ENCODE peak calls at places on chromosomes 5 and 9, in eight cellular contexts. One of them, this sample, is unnamed.

GRCh38 chr5:318341-318897 is 3.1 kb upstream of the AHRR start:
- DNase-seq in foreskin fibroblast: peak; percentile 39
- DNase-seq in progenitor cell of endocrine pancreas: no peak
- DNase-seq in GM06990: no peak
- DNase-seq in uterus: no peak
- DNase-seq in testis: peak; percentile 11
- DNase-seq in adrenal gland: no peak
- DNase-seq in left ventricle myocardium inferior: no peak
- DNase-seq in this sample: no peak

GRCh38 chr5:24804221-24804681 is 159.5 kb upstream of the CDH10 start:
- DNase-seq in left ventricle myocardium inferior: no peak
- DNase-seq in progenitor cell of endocrine pancreas: no peak
- DNase-seq in testis: no peak
- DNase-seq in adrenal gland: no peak
- DNase-seq in uterus: no peak
- DNase-seq in foreskin fibroblast: no peak
- DNase-seq in GM06990: no peak
- DNase-seq in this sample: no peak

GRCh38 chr5:154461531-154461930 is 15.7 kb downstream of the SAP30L start:
- DNase-seq in GM06990: no peak
- DNase-seq in testis: no peak
- DNase-seq in uterus: no peak
- DNase-seq in progenitor cell of endocrine pancreas: no peak
- DNase-seq in left ventricle myocardium inferior: no peak
- DNase-seq in foreskin fibroblast: no peak
- DNase-seq in adrenal gland: no peak
- DNase-seq in this sample: no peak

GRCh38 chr5:59756373-59757035 is 137.0 kb downstream of the PDE4D start:
- DNase-seq in testis: no peak
- DNase-seq in progenitor cell of endocrine pancreas: no peak
- DNase-seq in GM06990: no peak
- DNase-seq in uterus: no peak
- DNase-seq in left ventricle myocardium inferior: no peak
- DNase-seq in foreskin fibroblast: no peak
- DNase-seq in adrenal gland: no peak
- DNase-seq in this sample: no peak

GRCh38 chr5:174272671-174273070 is 227.2 kb downstream of the NSG2 start:
- DNase-seq in uterus: no peak
- DNase-seq in testis: no peak
- DNase-seq in foreskin fibroblast: no peak
- DNase-seq in progenitor cell of endocrine pancreas: no peak
- DNase-seq in adrenal gland: no peak
- DNase-seq in GM06990: no peak
- DNase-seq in left ventricle myocardium inferior: no peak
- DNase-seq in this sample: no peak

GRCh38 chr9:104795082-104795481 is 31.2 kb downstream of the NIPSNAP3B start:
- DNase-seq in left ventricle myocardium inferior: no peak
- DNase-seq in GM06990: no peak
- DNase-seq in progenitor cell of endocrine pancreas: no peak
- DNase-seq in foreskin fibroblast: no peak
- DNase-seq in uterus: no peak
- DNase-seq in testis: no peak
- DNase-seq in adrenal gland: no peak
- DNase-seq in this sample: no peak

GRCh38 chr9:86359480-86359879 is 5.3 kb upstream of the TUT7 start:
- DNase-seq in uterus: no peak
- DNase-seq in left ventricle myocardium inferior: no peak
- DNase-seq in adrenal gland: no peak
- DNase-seq in foreskin fibroblast: no peak
- DNase-seq in GM06990: no peak
- DNase-seq in testis: no peak
- DNase-seq in progenitor cell of endocrine pancreas: no peak
- DNase-seq in this sample: no peak

GRCh38 chr9:129568560-129569505 is 52.1 kb downstream of the C9orf50 start:
- DNase-seq in foreskin fibroblast: no peak
- DNase-seq in progenitor cell of endocrine pancreas: peak; percentile 86
- DNase-seq in GM06990: no peak
- DNase-seq in adrenal gland: peak; percentile 65
- DNase-seq in uterus: peak; percentile 77
- DNase-seq in left ventricle myocardium inferior: peak; percentile 55
- DNase-seq in testis: peak; percentile 49
- DNase-seq in this sample: peak; percentile 64

GRCh38 chr9:14887149-14887548 is 23.1 kb downstream of the FREM1 start:
- DNase-seq in uterus: no peak
- DNase-seq in adrenal gland: no peak
- DNase-seq in GM06990: no peak
- DNase-seq in progenitor cell of endocrine pancreas: no peak
- DNase-seq in left ventricle myocardium inferior: no peak
- DNase-seq in testis: no peak
- DNase-seq in foreskin fibroblast: no peak
- DNase-seq in this sample: no peak

GRCh38 chr5:34669931-34670516 is 13.9 kb downstream of the RAI14 start:
- DNase-seq in progenitor cell of endocrine pancreas: no peak
- DNase-seq in adrenal gland: no peak
- DNase-seq in GM06990: no peak
- DNase-seq in uterus: no peak
- DNase-seq in foreskin fibroblast: no peak
- DNase-seq in left ventricle myocardium inferior: no peak
- DNase-seq in testis: peak; percentile 54
- DNase-seq in this sample: no peak

GRCh38 chr5:157857821-157858526 is 971 bp downstream of the CLINT1 start:
- DNase-seq in left ventricle myocardium inferior: no peak
- DNase-seq in uterus: no peak
- DNase-seq in GM06990: no peak
- DNase-seq in foreskin fibroblast: no peak
- DNase-seq in testis: no peak
- DNase-seq in progenitor cell of endocrine pancreas: no peak
- DNase-seq in adrenal gland: no peak
- DNase-seq in this sample: no peak

GRCh38 chr9:83062653-83063527 is at the start of gene RASEF:
- DNase-seq in testis: peak; percentile 49
- DNase-seq in GM06990: no peak
- DNase-seq in uterus: no peak
- DNase-seq in left ventricle myocardium inferior: no peak
- DNase-seq in adrenal gland: no peak
- DNase-seq in foreskin fibroblast: no peak
- DNase-seq in progenitor cell of endocrine pancreas: peak; percentile 79
- DNase-seq in this sample: peak; percentile 33

GRCh38 chr5:78527054-78527884 is 121.3 kb downstream of the LHFPL2 start:
- DNase-seq in GM06990: no peak
- DNase-seq in progenitor cell of endocrine pancreas: no peak
- DNase-seq in foreskin fibroblast: peak; percentile 78
- DNase-seq in testis: peak; percentile 52
- DNase-seq in uterus: peak; percentile 79
- DNase-seq in adrenal gland: peak; percentile 81
- DNase-seq in left ventricle myocardium inferior: peak; percentile 54
- DNase-seq in this sample: no peak

GRCh38 chr5:145943674-145944121 is 7.3 kb downstream of the SH3RF2 start:
- DNase-seq in GM06990: no peak
- DNase-seq in left ventricle myocardium inferior: no peak
- DNase-seq in testis: peak; percentile 33
- DNase-seq in uterus: no peak
- DNase-seq in progenitor cell of endocrine pancreas: no peak
- DNase-seq in adrenal gland: peak; percentile 34
- DNase-seq in foreskin fibroblast: no peak
- DNase-seq in this sample: no peak

GRCh38 chr5:139634028-139634325 is 14.2 kb upstream of the CXXC5 start:
- DNase-seq in progenitor cell of endocrine pancreas: no peak
- DNase-seq in foreskin fibroblast: no peak
- DNase-seq in testis: peak; percentile 11
- DNase-seq in GM06990: no peak
- DNase-seq in adrenal gland: no peak
- DNase-seq in uterus: no peak
- DNase-seq in left ventricle myocardium inferior: no peak
- DNase-seq in this sample: no peak

GRCh38 chr9:112719292-112719691 is 1.4 kb upstream of the INIP start:
- DNase-seq in progenitor cell of endocrine pancreas: no peak
- DNase-seq in testis: no peak
- DNase-seq in left ventricle myocardium inferior: no peak
- DNase-seq in foreskin fibroblast: no peak
- DNase-seq in uterus: no peak
- DNase-seq in GM06990: peak; percentile 52
- DNase-seq in adrenal gland: no peak
- DNase-seq in this sample: no peak

GRCh38 chr5:10552183-10553143 is 11.4 kb upstream of the ANKRD33B start:
- DNase-seq in GM06990: peak; percentile 46
- DNase-seq in adrenal gland: no peak
- DNase-seq in left ventricle myocardium inferior: no peak
- DNase-seq in uterus: no peak
- DNase-seq in progenitor cell of endocrine pancreas: no peak
- DNase-seq in foreskin fibroblast: no peak
- DNase-seq in testis: no peak
- DNase-seq in this sample: no peak

GRCh38 chr9:2802494-2802921 is 41.4 kb downstream of the PUM3 start:
- DNase-seq in testis: no peak
- DNase-seq in uterus: no peak
- DNase-seq in left ventricle myocardium inferior: no peak
- DNase-seq in GM06990: no peak
- DNase-seq in foreskin fibroblast: no peak
- DNase-seq in adrenal gland: no peak
- DNase-seq in progenitor cell of endocrine pancreas: no peak
- DNase-seq in this sample: no peak

GRCh38 chr5:71658916-71659661 is 60.0 kb upstream of the CARTPT start:
- DNase-seq in left ventricle myocardium inferior: no peak
- DNase-seq in foreskin fibroblast: no peak
- DNase-seq in testis: no peak
- DNase-seq in adrenal gland: no peak
- DNase-seq in progenitor cell of endocrine pancreas: no peak
- DNase-seq in uterus: no peak
- DNase-seq in GM06990: no peak
- DNase-seq in this sample: no peak
- TF ChIP-seq CTCF in left ventricle myocardium inferior: no peak
- TF ChIP-seq CTCF in foreskin fibroblast: no peak
- TF ChIP-seq CTCF in testis: no peak
- TF ChIP-seq CTCF in adrenal gland: no peak
- TF ChIP-seq CTCF in progenitor cell of endocrine pancreas: peak; percentile 23
- TF ChIP-seq CTCF in uterus: no peak
- TF ChIP-seq CTCF in GM06990: peak; percentile 38
- TF ChIP-seq CTCF in this sample: peak; percentile 50

DNA sequence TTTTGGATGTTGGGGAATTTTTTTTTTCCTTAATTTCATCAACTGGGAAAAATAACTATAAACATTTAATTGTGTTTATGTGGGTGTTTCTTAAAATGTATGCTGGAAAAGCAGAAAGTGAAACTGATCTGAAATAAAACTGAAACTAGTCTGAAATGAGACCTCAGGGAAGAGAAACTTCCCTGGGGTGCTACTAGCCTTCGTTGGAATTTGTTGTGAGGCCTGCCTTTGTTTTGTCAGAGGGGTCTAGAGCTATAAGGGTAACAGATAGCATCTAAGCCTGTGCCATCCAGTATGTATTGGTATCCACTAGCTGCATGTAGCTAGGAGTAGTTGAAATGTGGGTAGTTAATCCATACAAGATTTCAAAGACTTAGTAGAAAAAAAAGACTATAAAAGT is 10.4 kb downstream of the ZNF618 start:
- DNase-seq in progenitor cell of endocrine pancreas: no peak
- DNase-seq in foreskin fibroblast: no peak
- DNase-seq in GM06990: no peak
- DNase-seq in left ventricle myocardium inferior: no peak
- DNase-seq in adrenal gland: no peak
- DNase-seq in testis: no peak
- DNase-seq in uterus: no peak
- DNase-seq in this sample: no peak
- TF ChIP-seq CTCF in progenitor cell of endocrine pancreas: no peak
- TF ChIP-seq CTCF in foreskin fibroblast: no peak
- TF ChIP-seq CTCF in GM06990: no peak
- TF ChIP-seq CTCF in left ventricle myocardium inferior: no peak
- TF ChIP-seq CTCF in adrenal gland: no peak
- TF ChIP-seq CTCF in testis: no peak
- TF ChIP-seq CTCF in uterus: no peak
- TF ChIP-seq CTCF in this sample: no peak

DNA sequence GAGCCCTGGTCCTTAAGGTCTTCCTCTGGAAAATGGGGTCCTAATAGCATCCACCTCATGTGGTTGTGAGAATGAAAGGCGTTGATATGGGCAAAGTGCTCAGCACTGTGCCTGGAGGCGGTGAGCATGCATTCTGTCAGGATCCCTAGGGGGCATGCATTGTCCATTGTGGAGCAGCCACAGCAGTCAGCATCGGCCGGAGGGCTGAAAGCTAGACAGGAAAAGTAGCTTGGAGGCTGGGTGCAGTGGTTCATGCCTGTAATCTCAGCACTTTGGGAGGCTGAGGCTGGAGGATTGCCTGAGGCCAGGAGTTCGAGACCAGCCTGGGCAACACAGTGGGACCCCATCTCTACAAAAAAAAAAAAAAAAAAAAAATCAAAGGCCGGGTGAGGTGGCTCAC is 122.2 kb downstream of the LHX2 start:
- DNase-seq in foreskin fibroblast: peak; percentile 42
- DNase-seq in adrenal gland: peak; percentile 29
- DNase-seq in left ventricle myocardium inferior: no peak
- DNase-seq in GM06990: no peak
- DNase-seq in uterus: no peak
- DNase-seq in testis: peak; percentile 56
- DNase-seq in progenitor cell of endocrine pancreas: no peak
- DNase-seq in this sample: peak; percentile 15
- TF ChIP-seq CTCF in foreskin fibroblast: peak; percentile 30
- TF ChIP-seq CTCF in adrenal gland: peak; percentile 42
- TF ChIP-seq CTCF in left ventricle myocardium inferior: peak; percentile 44
- TF ChIP-seq CTCF in GM06990: peak; percentile 35
- TF ChIP-seq CTCF in uterus: no peak
- TF ChIP-seq CTCF in testis: peak; percentile 25
- TF ChIP-seq CTCF in progenitor cell of endocrine pancreas: no peak
- TF ChIP-seq CTCF in this sample: no peak

DNA sequence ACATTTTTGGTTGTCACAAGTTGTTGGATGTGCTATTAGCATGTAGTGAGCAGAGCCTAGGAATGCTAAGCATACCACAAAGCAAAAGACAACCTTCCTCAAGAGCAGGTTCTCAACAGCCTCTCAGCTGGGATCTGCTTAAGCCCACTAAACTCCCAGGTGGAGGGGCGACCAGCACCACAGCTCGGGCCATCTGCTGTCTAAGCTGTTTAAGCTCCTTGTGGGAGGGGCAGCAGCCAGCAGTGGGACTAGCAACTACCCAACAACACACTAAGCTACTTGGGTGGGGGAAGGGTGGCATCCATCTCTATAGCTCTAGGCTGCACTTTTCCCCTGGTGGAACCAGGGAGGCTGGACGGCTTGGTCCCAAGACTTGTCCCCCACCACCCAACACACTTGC is 1052.7 kb upstream of the ARRDC3 start:
- DNase-seq in testis: no peak
- DNase-seq in GM06990: no peak
- DNase-seq in adrenal gland: no peak
- DNase-seq in uterus: no peak
- DNase-seq in left ventricle myocardium inferior: no peak
- DNase-seq in progenitor cell of endocrine pancreas: no peak
- DNase-seq in foreskin fibroblast: no peak
- DNase-seq in this sample: no peak
- TF ChIP-seq CTCF in testis: no peak
- TF ChIP-seq CTCF in GM06990: no peak
- TF ChIP-seq CTCF in adrenal gland: no peak
- TF ChIP-seq CTCF in uterus: no peak
- TF ChIP-seq CTCF in left ventricle myocardium inferior: no peak
- TF ChIP-seq CTCF in progenitor cell of endocrine pancreas: no peak
- TF ChIP-seq CTCF in foreskin fibroblast: no peak
- TF ChIP-seq CTCF in this sample: no peak